ENCODE peak calls at places on chromosomes 11 and 22, in nine cellular contexts. H, K, Z, M, I, B, F, U and D are unnamed samples.
A peak's percentile ranks its signal among the peaks of the same experiment; 100 is the strongest.

GRCh38 chr22:39520054-39520873 is at the start of gene ATF4:
- DNase-seq in H (peak; percentile 99), K (peak; percentile 94), Z (peak; percentile 100), M (peak; percentile 92), I (peak; percentile 98), B (peak; percentile 100), F (peak; percentile 91), U (peak; percentile 97), D (peak; percentile 94)

GRCh38 chr11:128628686-128629085 is 41.3 kb upstream of the ETS1 start:
- DNase-seq in H (no peak), K (no peak), Z (no peak), M (no peak), I (no peak), B (no peak), F (no peak), U (peak; percentile 31), D (no peak)

GRCh38 chr11:76410771-76411423 is 29.8 kb downstream of the GVQW3 start:
- DNase-seq in H (no peak), K (no peak), Z (no peak), M (no peak), I (peak; percentile 81), B (no peak), F (no peak), U (no peak), D (no peak)

GRCh38 chr11:44977493-44977984 is 26.9 kb upstream of the TP53I11 start:
- DNase-seq in H (no peak), K (no peak), Z (no peak), M (no peak), I (peak; percentile 75), B (peak; percentile 35), F (no peak), U (no peak), D (no peak)

GRCh38 chr11:29629281-29629680 is 387.5 kb downstream of the KCNA4 start:
- DNase-seq in H (peak; percentile 60), K (no peak), Z (peak; percentile 63), M (no peak), I (no peak), B (peak; percentile 15), F (no peak), U (no peak), D (no peak)

GRCh38 chr22:37148031-37148651 is 1.6 kb downstream of the IL2RB start:
- DNase-seq in H (no peak), K (no peak), Z (no peak), M (no peak), I (no peak), B (no peak), F (no peak), U (peak; percentile 39), D (no peak)

GRCh38 chr11:78074756-78075155 is 4.9 kb downstream of the NDUFC2 start:
- DNase-seq in H (no peak), K (no peak), Z (no peak), M (no peak), I (no peak), B (no peak), F (no peak), U (no peak), D (no peak)

GRCh38 chr22:23401910-23402274 is 178.2 kb downstream of the IGLL1 start:
- DNase-seq in H (no peak), K (no peak), Z (no peak), M (no peak), I (peak; percentile 46), B (no peak), F (no peak), U (no peak), D (no peak)

GRCh38 chr22:48717883-48718817 is 1109.5 kb downstream of the BRD1 start:
- DNase-seq in H (no peak), K (no peak), Z (no peak), M (no peak), I (no peak), B (no peak), F (peak; percentile 35), U (no peak), D (peak; percentile 12)

GRCh38 chr22:48721394-48721666 is 1106.3 kb downstream of the BRD1 start:
- DNase-seq in H (no peak), K (no peak), Z (no peak), M (no peak), I (no peak), B (no peak), F (no peak), U (no peak), D (no peak)

GRCh38 chr22:48718818-48719500 is 1108.7 kb downstream of the BRD1 start:
- DNase-seq in H (no peak), K (no peak), Z (no peak), M (no peak), I (peak; percentile 85), B (no peak), F (peak; percentile 22), U (no peak), D (no peak)

GRCh38 chr22:48720662-48721393 is 1106.8 kb downstream of the BRD1 start:
- DNase-seq in H (no peak), K (no peak), Z (no peak), M (no peak), I (no peak), B (no peak), F (peak; percentile 27), U (no peak), D (peak; percentile 15)

GRCh38 chr22:48719978-48720661 is 1107.6 kb downstream of the BRD1 start:
- DNase-seq in H (no peak), K (no peak), Z (no peak), M (no peak), I (peak; percentile 65), B (no peak), F (peak; percentile 41), U (no peak), D (no peak)
- TF ChIP-seq CTCF in H (no peak), K (no peak), Z (no peak), M (peak; percentile 54), I (peak; percentile 78), B (no peak), F (no peak), U (no peak), D (peak; percentile 28)

DNA sequence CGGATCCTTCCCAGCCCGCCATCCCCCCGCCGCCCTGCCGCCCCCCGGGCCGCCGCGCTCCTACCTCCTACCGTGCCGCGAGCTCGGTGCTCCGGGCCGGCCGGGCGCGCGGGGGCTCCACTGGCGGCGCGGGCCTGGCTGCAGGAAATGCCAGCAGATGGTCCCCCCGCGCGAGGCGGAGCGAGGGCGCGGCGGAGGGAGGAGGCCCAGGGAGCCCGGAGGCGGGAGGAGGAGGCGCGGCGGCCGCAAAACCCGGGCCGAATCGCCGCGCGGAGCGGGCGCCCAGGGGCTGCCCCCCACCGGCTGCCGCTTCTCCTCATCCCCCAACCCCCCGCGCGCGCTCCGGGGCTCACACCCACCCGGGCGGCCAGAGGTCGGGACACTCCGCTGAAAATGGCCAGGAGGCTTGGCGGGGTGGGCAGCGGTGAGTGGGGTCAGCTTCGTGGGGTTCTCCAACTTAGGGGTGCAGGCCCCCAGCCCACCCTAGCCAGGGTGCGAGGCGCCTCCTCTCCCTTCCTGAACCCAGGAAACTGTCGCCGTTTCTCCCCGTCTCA is at the start of gene OSBPL5:
- DNase-seq in H (peak; percentile 83), K (peak; percentile 33), Z (peak; percentile 62), M (peak; percentile 59), I (peak; percentile 77), B (peak; percentile 64), F (peak; percentile 72), U (no peak), D (peak; percentile 66)
- TF ChIP-seq CTCF in H (no peak), K (no peak), Z (no peak), M (no peak), I (no peak), B (no peak), F (peak; percentile 20), U (no peak), D (no peak)

DNA sequence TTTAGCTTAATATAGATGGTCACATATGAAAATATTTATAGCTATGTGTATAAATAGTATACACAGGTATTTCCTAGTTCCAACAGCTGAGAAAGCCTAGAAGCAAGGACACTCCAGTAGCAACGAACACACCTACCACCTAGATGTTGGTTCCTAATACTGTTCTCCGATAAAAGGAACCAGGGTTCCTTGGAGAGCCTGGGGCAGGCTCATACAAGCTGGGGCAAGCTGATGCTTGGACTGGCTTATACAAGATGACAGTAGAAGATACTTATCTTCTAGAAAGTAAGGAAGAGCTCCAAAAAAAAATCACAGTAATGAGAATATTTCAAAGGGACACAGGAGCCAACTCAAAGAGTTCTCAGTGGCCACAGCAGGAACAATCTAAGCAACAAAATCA is 13.4 kb downstream of the SMC1B start:
- DNase-seq in H (no peak), K (no peak), Z (no peak), M (no peak), I (no peak), B (no peak), F (no peak), U (no peak), D (no peak)
- TF ChIP-seq CTCF in H (no peak), K (no peak), Z (no peak), M (no peak), I (no peak), B (no peak), F (no peak), U (no peak), D (no peak)

GRCh38 chr11:47267858-47268257 is 2.1 kb upstream of the MADD start:
- DNase-seq in H (no peak), K (no peak), Z (no peak), M (no peak), I (no peak), B (no peak), F (no peak), U (no peak), D (no peak)

GRCh38 chr11:47268448-47269001 is 1.4 kb upstream of the MADD start:
- DNase-seq in H (no peak), K (no peak), Z (no peak), M (no peak), I (no peak), B (no peak), F (no peak), U (no peak), D (no peak)

GRCh38 chr11:47269829-47270305 is at the start of gene MADD:
- DNase-seq in H (peak; percentile 95), K (peak; percentile 91), Z (peak; percentile 78), M (peak; percentile 71), I (peak; percentile 89), B (peak; percentile 83), F (peak; percentile 82), U (peak; percentile 97), D (peak; percentile 71)

GRCh38 chr11:47270331-47271271 is 668 bp downstream of the MADD start:
- DNase-seq in H (peak; percentile 46), K (peak; percentile 11), Z (peak; percentile 62), M (no peak), I (peak; percentile 43), B (peak; percentile 62), F (no peak), U (peak; percentile 24), D (no peak)

DNA sequence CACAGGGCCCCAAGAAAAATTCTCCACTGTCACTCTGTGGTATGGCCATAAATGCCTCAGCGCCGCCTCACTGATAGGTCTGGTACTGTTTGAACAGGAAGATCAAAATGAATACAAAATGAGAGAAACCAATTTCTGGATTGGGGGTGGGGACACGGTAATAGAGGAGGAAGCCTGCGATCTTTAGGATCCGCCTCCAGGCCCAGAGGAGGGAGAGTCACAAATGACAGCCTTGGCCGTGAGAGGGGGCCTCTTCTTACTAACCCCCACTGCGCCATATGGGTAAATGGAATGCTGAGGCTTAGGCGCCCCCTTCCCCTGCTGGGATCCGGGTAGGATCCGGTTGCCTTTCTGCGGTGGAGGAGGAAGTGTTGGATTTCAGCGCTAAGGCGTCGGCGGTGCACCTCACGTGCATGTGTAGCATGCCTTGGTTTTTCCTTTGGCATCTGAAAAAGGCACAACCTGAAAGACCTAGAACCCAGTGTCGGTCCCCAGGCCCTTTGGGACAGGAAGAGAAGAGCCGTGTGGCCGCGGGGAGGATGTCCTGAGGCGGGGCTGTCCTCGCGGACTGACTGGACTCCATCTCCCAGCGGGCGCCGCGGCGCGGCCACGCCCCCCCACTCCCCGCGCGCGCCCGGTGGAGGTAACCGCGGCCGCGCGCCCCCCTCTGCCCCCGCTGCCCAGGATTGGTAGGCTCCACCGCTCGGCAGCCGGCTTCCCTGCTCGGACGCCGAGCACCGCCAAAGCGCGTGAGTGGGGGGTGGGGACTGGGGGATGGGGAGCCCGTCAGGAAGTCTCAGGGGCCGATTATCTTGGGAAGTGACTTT is 718 bp upstream of the MADD start:
- DNase-seq in H (peak; percentile 96), K (peak; percentile 83), Z (peak; percentile 87), M (peak; percentile 82), I (peak; percentile 93), B (peak; percentile 87), F (peak; percentile 86), U (peak; percentile 93), D (peak; percentile 87)
- TF ChIP-seq CTCF in H (peak; percentile 16), K (peak; percentile 4), Z (no peak), M (peak; percentile 23), I (no peak), B (peak; percentile 3), F (no peak), U (no peak), D (no peak)